ENCODE peak calls at places on chromosomes 5 and 9, in nine cellular contexts. I is A549, C is adrenal gland, P is stomach, L is body of pancreas, B is ovary, U is HCT116, A is sigmoid colon, G is heart left ventricle. S is an unnamed sample.

GRCh38 chr5:14440223-14440597 is 141.4 kb upstream of the OTULINL start:
- DNase-seq in B (no peak), P (no peak), C (no peak), L (no peak), I (no peak), G (no peak), U (no peak), A (no peak), S (no peak)

GRCh38 chr5:163595851-163596399 is 90.5 kb downstream of the MAT2B start:
- DNase-seq in C (no peak), U (no peak), I (no peak), L (no peak), B (no peak), G (no peak), P (no peak), A (no peak), S (no peak)

GRCh38 chr5:92527311-92528078 is 1053.5 kb downstream of the NR2F1-AS1 start:
- DNase-seq in B (no peak), I (no peak), A (no peak), P (no peak), L (no peak), C (no peak), G (no peak), U (no peak), S (no peak)

GRCh38 chr9:99171225-99172128 is 50.3 kb downstream of the ALG2 start:
- DNase-seq in G (no peak), C (no peak), B (no peak), I (no peak), A (no peak), L (no peak), U (no peak), P (no peak), S (no peak)

GRCh38 chr5:165328856-165329255 is 1823.4 kb downstream of the MAT2B start:
- DNase-seq in P (no peak), L (no peak), I (no peak), G (no peak), A (no peak), U (no peak), C (no peak), B (no peak), S (no peak)

GRCh38 chr5:177103523-177104253 is 17.0 kb downstream of the FGFR4 start:
- DNase-seq in A (no peak), I (no peak), U (no peak), C (no peak), L (no peak), P (no peak), B (no peak), G (no peak), S (no peak)

GRCh38 chr5:95141141-95141540 is 143.8 kb downstream of the MCTP1 start:
- DNase-seq in G (no peak), B (no peak), C (no peak), L (no peak), I (no peak), P (no peak), U (no peak), A (no peak), S (no peak)

GRCh38 chr5:171850354-171850947 is 64.8 kb downstream of the SMIM23 start:
- DNase-seq in U (peak), C (no peak), I (peak), P (no peak), B (no peak), G (no peak), A (no peak), L (no peak), S (no peak)

GRCh38 chr5:133295520-133295919 is 243.7 kb downstream of the HSPA4 start:
- DNase-seq in I (no peak), L (no peak), G (no peak), A (no peak), P (no peak), C (no peak), U (no peak), B (no peak), S (no peak)

GRCh38 chr9:132166599-132166998 is 4.7 kb downstream of the NTNG2 start:
- DNase-seq in C (no peak), U (no peak), L (no peak), P (no peak), G (no peak), A (no peak), B (no peak), I (peak), S (no peak)

GRCh38 chr5:180335614-180336233 is 17.4 kb downstream of the GFPT2 start:
- DNase-seq in P (no peak), U (no peak), G (no peak), I (no peak), L (no peak), C (no peak), B (no peak), A (no peak), S (no peak)

GRCh38 chr5:141492168-141492885 is 3.4 kb downstream of the PCDHGC5 start:
- DNase-seq in B (no peak), U (no peak), C (no peak), G (no peak), A (peak), L (no peak), I (no peak), P (no peak), S (no peak)

GRCh38 chr5:154189819-154190651 is 498 bp upstream of the GALNT10 start:
- DNase-seq in G (peak), A (peak), C (peak), I (peak), B (peak), L (peak), P (peak), U (peak), S (peak)

GRCh38 chr5:135392256-135392655 is 6.8 kb downstream of the MACROH2A1 start:
- DNase-seq in P (no peak), C (no peak), I (no peak), L (peak), U (no peak), B (no peak), A (no peak), G (no peak), S (peak)

GRCh38 chr5:79794347-79794746 is 104.7 kb downstream of the CMYA5 start:
- DNase-seq in G (no peak), C (no peak), A (no peak), L (no peak), I (no peak), B (no peak), P (no peak), U (no peak), S (no peak)

GRCh38 chr5:6818594-6819512 is 105.6 kb downstream of the TENT4A start:
- DNase-seq in A (no peak), L (no peak), G (no peak), U (no peak), I (no peak), B (no peak), P (no peak), C (no peak), S (no peak)

GRCh38 chr9:16870606-16871357 is at the start of gene BNC2:
- DNase-seq in I (peak), C (peak), B (peak), G (peak), L (peak), A (peak), P (no peak), U (no peak), S (peak)

GRCh38 chr9:6015278-6016157 is at the start of gene RANBP6:
- DNase-seq in C (peak), U (peak), P (peak), B (peak), A (peak), G (peak), I (peak), L (peak), S (peak)
- TF ChIP-seq POLR2A in C (peak), U (peak), P (no peak), B (peak), A (peak), G (peak), I (peak), L (peak), S (peak)

GRCh38 chr5:151766975-151767374 is 4.8 kb upstream of the G3BP1 start:
- DNase-seq in U (no peak), C (no peak), A (no peak), P (no peak), L (no peak), B (no peak), I (no peak), G (no peak), S (no peak)
- TF ChIP-seq POLR2A in U (no peak), C (no peak), A (no peak), P (no peak), L (no peak), B (no peak), I (no peak), G (no peak), S (no peak)

GRCh38 chr9:122329592-122329991 is 41.2 kb upstream of the PTGS1 start:
- DNase-seq in B (no peak), U (no peak), L (no peak), G (peak), C (no peak), I (no peak), A (no peak), P (no peak), S (no peak)

GRCh38 chr9:122332083-122332482 is 38.7 kb upstream of the PTGS1 start:
- DNase-seq in L (no peak), P (no peak), U (no peak), G (no peak), A (no peak), B (no peak), I (no peak), C (no peak), S (no peak)

GRCh38 chr9:122332643-122333042 is 38.2 kb upstream of the PTGS1 start:
- DNase-seq in A (no peak), B (no peak), P (no peak), L (no peak), I (no peak), U (no peak), C (no peak), G (no peak), S (no peak)

GRCh38 chr9:122333169-122333808 is 37.5 kb upstream of the PTGS1 start:
- DNase-seq in L (no peak), U (no peak), A (no peak), C (no peak), I (no peak), G (no peak), P (no peak), B (no peak), S (no peak)

DNA sequence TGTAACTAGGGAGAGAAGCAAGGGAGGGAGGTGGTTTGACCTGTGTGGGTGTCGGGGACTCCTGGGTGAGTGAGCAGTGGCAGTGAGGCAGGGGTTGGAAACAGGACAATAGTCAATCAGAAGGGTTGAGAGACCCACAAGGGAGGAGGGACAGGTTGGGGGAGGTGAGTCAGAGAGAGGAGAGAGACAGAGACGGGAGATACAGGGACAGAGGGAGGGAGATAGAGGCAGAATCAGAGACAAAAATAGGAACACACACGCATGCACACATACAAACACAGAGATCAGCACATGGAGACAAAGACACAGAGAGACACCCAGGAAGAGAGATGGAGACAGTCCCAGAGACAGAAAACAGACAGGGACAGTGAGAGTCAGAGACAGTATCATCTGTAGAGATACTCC is 39.3 kb upstream of the PTGS1 start:
- DNase-seq in I (no peak), A (no peak), G (no peak), U (no peak), L (no peak), C (no peak), P (no peak), B (no peak), S (no peak)
- TF ChIP-seq POLR2A in I (no peak), A (no peak), G (no peak), U (no peak), L (no peak), C (no peak), P (no peak), B (no peak), S (no peak)

DNA sequence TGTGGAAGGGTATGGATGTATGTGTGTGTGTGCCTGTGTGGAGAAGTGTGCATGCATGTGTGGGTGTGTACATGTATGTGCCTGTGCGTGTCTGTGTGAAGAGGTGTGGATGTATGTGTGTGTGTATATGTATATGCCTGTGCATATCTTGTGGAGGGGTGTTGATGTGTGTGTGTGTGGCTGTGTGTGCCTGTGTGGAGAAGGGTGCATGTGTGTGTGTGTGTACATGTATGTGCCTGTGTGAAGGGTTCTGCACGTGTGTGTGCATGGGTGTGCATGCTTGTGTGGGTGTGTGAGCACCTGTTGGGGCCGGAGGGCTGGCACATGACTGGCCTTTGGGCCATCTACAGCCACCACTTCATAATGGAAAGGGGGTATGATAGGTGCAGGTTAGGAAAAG is 291.4 kb downstream of the IRX2 start:
- DNase-seq in P (no peak), B (no peak), G (no peak), U (no peak), A (no peak), C (no peak), I (no peak), L (no peak), S (no peak)
- TF ChIP-seq POLR2A in P (no peak), B (no peak), G (no peak), U (no peak), A (no peak), C (no peak), I (no peak), L (no peak), S (no peak)

S was measured in H54.